ENCODE peak calls at places on chromosome 3, in nine cellular contexts. M is Caco-2, W is GM12865, G is fibroblast of mammary gland, F is bronchial epithelial cell, L is lung, J is A549, Z is neural progenitor cell, Y is colonic mucosa. P is an unnamed sample.

GRCh38 chr3:73134034-73134433 is 72.6 kb downstream of the EBLN2 start:
- DNase-seq in Z (no peak), Y (no peak), F (no peak), J (no peak), M (no peak), W (no peak), L (no peak), G (no peak), P (no peak)

GRCh38 chr3:45962033-45962432 is 18.8 kb downstream of the CXCR6 start:
- DNase-seq in Y (no peak), G (no peak), J (no peak), F (no peak), W (peak; percentile 74), L (no peak), M (no peak), Z (no peak), P (no peak)

GRCh38 chr3:59480486-59480995 is 430.7 kb upstream of the CFAP20DC start:
- DNase-seq in M (no peak), W (peak; percentile 91), Y (no peak), G (peak; percentile 77), Z (no peak), F (peak; percentile 75), J (no peak), L (no peak), P (no peak)

GRCh38 chr3:188166471-188166870 is 12.5 kb downstream of the LPP start:
- DNase-seq in W (no peak), M (no peak), Y (no peak), G (no peak), L (no peak), F (peak; percentile 22), J (no peak), Z (no peak), P (no peak)

GRCh38 chr3:170909129-170909903 is 879 bp upstream of the EIF5A2 start:
- DNase-seq in J (peak; percentile 31), W (no peak), F (peak; percentile 99), M (peak; percentile 55), Z (no peak), G (peak; percentile 93), Y (no peak), L (no peak), P (no peak)

GRCh38 chr3:69142090-69142489 is 19.7 kb upstream of the LMOD3 start:
- DNase-seq in Z (no peak), M (no peak), L (no peak), W (no peak), G (peak; percentile 69), F (no peak), J (no peak), Y (no peak), P (peak; percentile 38)

GRCh38 chr3:81295906-81296305 is 465.5 kb downstream of the GBE1 start:
- DNase-seq in W (no peak), G (no peak), L (no peak), Y (no peak), M (no peak), J (no peak), F (peak; percentile 7), Z (no peak), P (no peak)

GRCh38 chr3:71478568-71478967 is 105.0 kb downstream of the FOXP1 start:
- DNase-seq in Y (no peak), J (no peak), M (no peak), Z (no peak), F (peak; percentile 65), G (peak; percentile 27), W (no peak), L (no peak), P (no peak)

GRCh38 chr3:194688207-194688711 is 2.6 kb downstream of the FAM43A start:
- DNase-seq in G (no peak), L (no peak), M (no peak), J (no peak), F (no peak), W (peak; percentile 67), Z (peak; percentile 49), Y (peak; percentile 48), P (no peak)

GRCh38 chr3:62101488-62101887 is 271.9 kb downstream of the FEZF2 start:
- DNase-seq in J (no peak), F (no peak), Z (no peak), G (peak; percentile 77), W (no peak), Y (no peak), L (no peak), M (no peak), P (no peak)

DNA sequence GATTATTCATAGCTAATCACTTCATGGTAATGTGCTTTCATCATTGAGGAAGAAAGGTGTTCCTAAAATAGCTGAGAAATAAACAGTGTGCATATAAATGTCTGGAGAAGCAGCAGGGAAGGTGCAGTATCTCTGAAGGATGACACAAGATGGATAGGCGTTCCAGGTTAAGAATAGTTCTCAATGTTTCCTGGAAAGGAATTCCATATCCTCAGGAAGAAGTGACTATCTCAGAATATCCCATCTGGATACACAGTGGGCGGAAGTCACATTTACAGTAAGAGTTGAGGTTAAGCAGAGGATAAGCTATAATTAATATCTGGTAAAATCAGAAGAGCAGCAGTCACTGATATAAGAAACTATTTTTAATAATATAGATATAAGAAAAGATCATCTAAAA is 456.4 kb downstream of the MECOM start:
- DNase-seq in Y (no peak), F (no peak), J (no peak), W (no peak), M (no peak), L (no peak), Z (no peak), G (no peak), P (no peak)
- TF ChIP-seq CTCF in Y (no peak), F (no peak), J (no peak), W (no peak), M (no peak), L (no peak), Z (no peak), G (no peak), P (no peak)

GRCh38 chr3:42556089-42556632 is 25.6 kb downstream of the SEC22C start:
- DNase-seq in Y (no peak), L (no peak), M (no peak), F (no peak), J (no peak), G (no peak), W (peak; percentile 61), Z (no peak), P (no peak)
- H3K4me3 ChIP-seq in Y (no peak overlapping the region), L (no peak overlapping the region), M (no peak overlapping the region), F (no peak overlapping the region), J (no peak overlapping the region), G (no peak overlapping the region), W (no peak overlapping the region), Z (no peak overlapping the region), P (no peak overlapping the region)

GRCh38 chr3:78274475-78275065 is 1234.7 kb downstream of the ROBO2 start:
- DNase-seq in W (no peak), J (no peak), Z (no peak), Y (no peak), G (no peak), L (no peak), M (no peak), F (no peak), P (no peak)
- TF ChIP-seq CTCF in W (no peak), J (no peak), Z (peak; percentile 32), Y (no peak), G (no peak), L (no peak), M (no peak), F (no peak), P (peak; percentile 53)

DNA sequence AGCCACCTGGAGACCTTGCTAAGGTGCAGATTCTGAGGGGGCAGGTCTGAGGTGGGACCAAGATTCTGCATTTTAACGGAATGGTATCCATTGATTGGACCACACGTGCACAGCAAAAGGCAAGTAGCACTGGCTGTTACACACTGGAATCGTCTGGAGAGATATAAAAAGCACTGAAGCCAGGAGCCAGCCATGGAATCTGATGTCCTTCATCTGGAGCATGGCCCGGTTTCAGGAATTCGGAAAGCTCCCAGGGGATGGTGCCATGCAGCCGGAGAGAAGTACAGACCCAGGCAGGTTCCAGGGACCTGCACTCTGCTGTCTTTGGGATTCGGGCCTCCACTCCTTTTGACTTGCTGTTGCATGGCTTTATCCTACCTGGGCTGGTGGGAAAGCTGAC is 28.8 kb upstream of the PRR20G start:
- DNase-seq in F (no peak), G (no peak), M (no peak), L (no peak), Z (no peak), W (no peak), J (no peak), Y (no peak), P (no peak)
- H3K4me3 ChIP-seq in F (no peak overlapping the region), G (no peak overlapping the region), M (no peak overlapping the region), L (no peak overlapping the region), Z (no peak overlapping the region), W (no peak overlapping the region), J (no peak overlapping the region), Y (no peak overlapping the region), P (no peak overlapping the region)

P was measured in LNCaP clone FGC.